ENCODE peak calls at places on chromosomes 16 and 17, in six cellular contexts. W, L, U, M, P and F are unnamed samples.

GRCh38 chr17:1470071-1470773 is 14.2 kb upstream of the CRK start:
- DNase-seq in P (no peak), L (no peak), U (no peak), M (no peak), W (no peak), F (no peak)

GRCh38 chr16:1288813-1289479 is 20.5 kb upstream of the UBE2I start:
- DNase-seq in M (no peak), P (no peak), L (no peak), W (no peak), U (no peak), F (no peak)

GRCh38 chr16:65388592-65388991 is 266.7 kb upstream of the CDH11 start:
- DNase-seq in P (no peak), W (no peak), U (no peak), M (no peak), L (no peak), F (no peak)

GRCh38 chr17:19935169-19935568 is 42.5 kb downstream of the AKAP10 start:
- DNase-seq in U (no peak), W (no peak), L (no peak), M (no peak), P (no peak), F (no peak)

GRCh38 chr17:56023851-56024250 is 129.4 kb upstream of the ANKFN1 start:
- DNase-seq in U (no peak), M (no peak), P (no peak), L (no peak), W (no peak), F (no peak)

GRCh38 chr17:31824771-31825360 is 34.2 kb downstream of the COPRS start:
- DNase-seq in W (no peak), L (peak), P (no peak), M (no peak), U (no peak), F (no peak)

GRCh38 chr16:47142469-47143328 is 1.0 kb downstream of the NETO2 start:
- DNase-seq in U (peak), P (peak), W (no peak), M (no peak), L (peak), F (no peak)

GRCh38 chr17:34305606-34306005 is 13.6 kb upstream of the CCL8 start:
- DNase-seq in P (no peak), W (no peak), L (no peak), U (no peak), M (no peak), F (no peak)

GRCh38 chr17:69350911-69351310 is 24.0 kb upstream of the ABCA5 start:
- DNase-seq in U (no peak), W (no peak), L (no peak), M (no peak), P (no peak), F (no peak)

GRCh38 chr16:14509055-14509454 is 121.0 kb downstream of the PARN start:
- DNase-seq in U (no peak), W (no peak), M (no peak), P (no peak), L (no peak), F (no peak)

GRCh38 chr17:1644493-1645206 is 882 bp downstream of the SCARF1 start:
- DNase-seq in L (peak), M (no peak), W (no peak), P (no peak), U (no peak), F (no peak)

GRCh38 chr16:3285131-3285530 is 1.8 kb downstream of the ZNF263 start:
- DNase-seq in W (no peak), L (no peak), M (no peak), U (no peak), P (no peak), F (no peak)

GRCh38 chr16:4692460-4693295 is 684 bp upstream of the NUDT16L1 start:
- DNase-seq in U (no peak), W (no peak), M (no peak), P (peak), L (peak), F (no peak)

GRCh38 chr17:15122857-15123256 is 142.3 kb downstream of the PMP22 start:
- DNase-seq in L (no peak), P (no peak), M (no peak), U (no peak), W (no peak), F (no peak)

GRCh38 chr17:73598131-73598680 is 46.0 kb downstream of the SDK2 start:
- DNase-seq in P (no peak), U (no peak), W (no peak), M (no peak), L (no peak), F (no peak)

GRCh38 chr17:73604476-73604875 is 39.8 kb downstream of the SDK2 start:
- DNase-seq in P (no peak), U (no peak), M (no peak), L (no peak), W (no peak), F (no peak)

GRCh38 chr17:73599599-73599998 is 44.6 kb downstream of the SDK2 start:
- DNase-seq in W (no peak), L (no peak), M (no peak), U (no peak), P (no peak), F (no peak)

GRCh38 chr17:73604046-73604445 is 40.2 kb downstream of the SDK2 start:
- DNase-seq in U (no peak), P (no peak), M (no peak), L (no peak), W (no peak), F (no peak)

DNA sequence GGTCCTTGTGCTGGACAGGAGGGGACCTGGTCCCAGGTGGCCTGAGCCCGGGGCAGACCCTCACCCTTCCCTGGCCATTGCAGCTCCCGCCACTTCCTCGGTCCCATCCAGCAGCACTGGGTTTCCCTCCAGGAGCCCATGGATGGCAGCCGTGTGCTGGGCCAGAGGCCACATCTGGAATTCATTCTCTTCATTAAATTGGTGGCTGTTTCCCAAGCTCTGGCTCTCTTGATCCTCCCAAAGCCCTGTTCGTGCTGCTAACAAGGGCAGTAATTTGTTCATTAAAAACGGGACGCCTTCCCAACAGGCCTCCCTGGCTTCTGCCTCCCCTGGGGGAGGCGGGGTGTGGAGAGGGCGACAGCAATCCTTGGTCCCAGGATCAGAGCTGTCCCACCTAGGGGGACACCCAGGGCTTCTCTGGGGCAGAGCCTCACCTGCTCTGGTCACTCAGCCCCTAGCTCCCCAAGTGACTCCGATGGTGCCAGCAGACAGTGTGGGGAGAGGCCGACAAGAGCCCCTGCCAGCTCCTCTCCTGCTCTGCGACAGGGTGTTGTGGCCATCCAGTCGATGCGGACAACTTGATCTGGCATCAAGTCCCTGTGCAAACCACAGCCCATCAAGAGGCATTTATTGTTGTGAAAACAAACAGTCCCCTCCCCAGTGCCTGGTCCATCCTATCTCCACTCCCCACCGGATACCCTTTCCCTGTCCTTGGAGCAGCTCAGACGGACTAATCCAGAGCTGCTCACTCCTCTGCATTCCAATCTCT is 44.0 kb downstream of the SDK2 start:
- DNase-seq in M (no peak), L (no peak), W (no peak), P (peak), U (no peak), F (no peak)
- H3K27ac ChIP-seq in M (no peak), L (no peak), W (no peak), P (no peak), U (no peak), F (no peak)

GRCh38 chr17:45137561-45138305 is 2.2 kb downstream of the ACBD4 start:
- DNase-seq in M (no peak), W (no peak), U (no peak), P (no peak), L (no peak), F (no peak)

GRCh38 chr17:45132569-45133463 is 501 bp upstream of the PLCD3 start:
- DNase-seq in P (peak), U (peak), W (peak), L (peak), M (peak), F (no peak)

GRCh38 chr17:45135978-45136791 is 698 bp downstream of the ACBD4 start:
- DNase-seq in M (no peak), W (no peak), U (no peak), P (peak), L (no peak), F (no peak)

GRCh38 chr17:45136846-45137560 is 1.5 kb downstream of the ACBD4 start:
- DNase-seq in W (no peak), M (no peak), L (no peak), P (peak), U (no peak), F (no peak)

DNA sequence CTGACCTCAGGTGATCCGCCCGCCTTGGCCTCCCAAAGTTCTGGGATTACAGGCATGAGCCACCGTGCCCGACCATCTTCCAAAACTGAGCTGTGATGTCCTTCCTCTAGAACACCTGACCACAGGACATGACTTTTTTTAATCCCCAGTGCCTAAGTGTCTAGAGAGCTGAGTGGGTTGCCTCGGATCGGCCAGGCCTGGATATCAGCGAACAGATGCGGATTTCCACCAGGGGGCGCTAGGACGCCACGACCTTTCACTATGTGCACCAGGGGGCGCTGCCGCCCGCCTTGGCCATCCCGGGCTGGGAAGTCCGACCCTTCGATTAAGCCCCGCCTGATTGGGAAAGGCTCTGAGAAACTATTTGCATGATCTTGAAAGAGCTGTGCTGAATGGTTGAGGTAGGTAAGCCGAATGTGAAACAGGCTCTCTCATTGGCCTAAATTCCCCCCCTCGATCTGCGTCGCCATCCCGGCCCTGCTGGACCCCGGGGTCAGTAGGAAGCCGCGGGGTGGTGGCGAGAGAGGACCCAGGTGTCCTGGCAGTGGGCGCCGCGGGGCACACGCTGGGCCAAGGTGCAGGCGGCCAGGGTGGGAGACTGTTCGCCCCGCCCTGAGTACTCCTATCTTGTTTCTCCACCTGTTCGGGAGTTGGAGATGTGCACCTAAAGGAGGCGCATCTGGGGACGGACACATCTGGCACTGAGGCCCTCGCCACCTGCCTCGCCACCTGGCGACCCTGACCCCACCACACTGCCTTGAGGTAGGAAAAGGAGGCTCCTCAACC is at the start of gene ACBD4:
- DNase-seq in L (peak), M (peak), W (peak), P (peak), U (peak), F (peak)
- TF ChIP-seq POLR2AphosphoS5 in L (no peak), M (peak), W (peak), P (peak), U (peak), F (peak)

GRCh38 chr17:75308732-75309629 is 19.7 kb upstream of the SLC25A19 start:
- DNase-seq in U (peak), W (no peak), L (no peak), P (no peak), M (no peak), F (no peak)
- H3K27ac ChIP-seq in U (peak), W (no peak), L (no peak), P (no peak), M (no peak), F (no peak)

GRCh38 chr16:11224096-11224893 is 31.7 kb downstream of the SOCS1 start:
- DNase-seq in W (no peak), L (no peak), U (peak), M (no peak), P (no peak), F (no peak)
- TF ChIP-seq POLR2AphosphoS5 in W (no peak), L (no peak), U (peak), M (peak), P (no peak), F (no peak)

DNA sequence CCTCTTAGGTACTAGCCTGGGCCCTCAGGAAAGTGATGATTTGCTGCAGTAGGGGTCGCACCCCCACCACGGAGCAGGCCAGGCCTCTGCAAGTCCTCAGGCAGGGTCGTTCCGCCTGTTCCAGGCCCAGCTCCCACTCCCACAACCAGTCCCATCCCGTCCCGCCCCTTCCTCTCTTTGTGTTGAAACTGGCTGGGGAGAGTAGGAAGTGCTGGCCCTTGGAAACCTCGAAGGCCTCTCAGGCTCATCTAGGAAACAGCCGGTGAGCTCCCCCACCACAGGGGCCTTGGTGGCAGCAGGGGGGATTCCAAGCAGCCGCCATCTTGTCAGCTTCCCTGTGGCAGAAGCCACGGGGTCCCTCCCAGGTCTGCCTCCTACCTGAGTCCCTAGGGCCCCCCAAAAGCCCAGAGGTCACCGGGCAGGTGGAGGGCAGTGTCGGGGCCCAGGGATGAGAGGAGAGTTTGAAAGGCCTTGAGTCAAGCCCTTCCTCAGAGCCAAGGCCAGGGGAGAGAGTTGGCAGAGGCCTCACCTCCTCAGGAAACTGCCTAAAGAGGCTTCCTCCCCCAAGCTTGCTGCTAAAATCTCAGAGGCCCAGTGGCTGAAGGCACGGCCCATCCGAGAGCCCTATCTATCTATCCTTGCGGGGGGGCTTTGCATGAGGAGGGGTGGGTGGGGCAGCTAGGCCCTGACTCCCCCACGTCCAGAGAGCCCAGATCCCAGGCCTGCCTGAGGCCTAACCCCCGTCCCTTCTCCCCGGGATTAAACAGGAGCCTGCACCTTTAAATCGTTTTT is 22.2 kb downstream of the MMP15 start:
- DNase-seq in W (no peak), M (no peak), P (peak), U (no peak), L (no peak), F (no peak)
- H3K27ac ChIP-seq in W (no peak), M (no peak), P (no peak), U (peak), L (no peak), F (no peak)

GRCh38 chr16:31350275-31351005 is 4.5 kb upstream of the ITGAX start:
- DNase-seq in L (no peak), P (no peak), W (no peak), M (no peak), U (no peak), F (no peak)

GRCh38 chr16:31348578-31348977 is 6.4 kb upstream of the ITGAX start:
- DNase-seq in P (no peak), L (no peak), M (no peak), W (no peak), U (no peak), F (no peak)

GRCh38 chr16:31347445-31347844 is 7.5 kb upstream of the ITGAX start:
- DNase-seq in L (no peak), U (no peak), P (no peak), W (no peak), M (no peak), F (no peak)

GRCh38 chr16:31344712-31345111 is 10.3 kb upstream of the ITGAX start:
- DNase-seq in M (no peak), L (no peak), W (no peak), U (no peak), P (no peak), F (no peak)
- TF ChIP-seq POLR2AphosphoS5 in M (no peak), L (no peak), W (no peak), U (no peak), P (no peak), F (no peak)